ENCODE peak calls at places on chromosomes 1 and 21, in nine cellular contexts. R is K562, E is tibial nerve, J is A549, B is right lobe of liver, M is heart left ventricle, H is HCT116, U is IMR-90, T is ovary. Z is an unnamed sample.
A peak's percentile ranks its signal among the peaks of the same experiment; 100 is the strongest.

GRCh38 chr1:22184892-22185612 is 42.2 kb upstream of the WNT4 start:
- DNase-seq in R (no peak), E (no peak), J (peak; percentile 16), B (no peak), M (no peak), H (no peak), U (no peak), T (no peak), Z (no peak)

GRCh38 chr1:164673584-164674214 is 114.7 kb downstream of the PBX1 start:
- DNase-seq in R (peak; percentile 68), E (no peak), J (peak; percentile 61), B (no peak), M (no peak), H (no peak), U (no peak), T (no peak), Z (peak; percentile 90)

GRCh38 chr1:84782311-84782771 is 92.1 kb upstream of the SSX2IP start:
- DNase-seq in R (peak; percentile 87), E (peak; percentile 50), J (peak; percentile 72), B (peak; percentile 81), M (peak; percentile 51), H (peak; percentile 65), U (peak; percentile 17), T (peak; percentile 26), Z (peak; percentile 28)

GRCh38 chr1:64712049-64712448 is 32.8 kb upstream of the RAVER2 start:
- DNase-seq in R (no peak), E (no peak), J (no peak), B (no peak), M (no peak), H (no peak), U (no peak), T (no peak), Z (no peak)

GRCh38 chr1:215076312-215076711 is 6.2 kb upstream of the KCNK2 start:
- DNase-seq in R (peak; percentile 21), E (no peak), J (peak; percentile 60), B (no peak), M (no peak), H (peak; percentile 34), U (peak; percentile 62), T (no peak), Z (no peak)

GRCh38 chr1:175887981-175888428 is 144.6 kb upstream of the TNR start:
- DNase-seq in R (peak; percentile 74), E (peak; percentile 38), J (peak; percentile 61), B (peak; percentile 55), M (peak; percentile 50), H (peak; percentile 21), U (peak; percentile 36), T (peak; percentile 21), Z (no peak)

GRCh38 chr1:119227446-119227845 is 87.0 kb upstream of the WARS2 start:
- DNase-seq in R (peak; percentile 4), E (no peak), J (no peak), B (no peak), M (peak; percentile 10), H (no peak), U (no peak), T (no peak), Z (no peak)

GRCh38 chr1:229336345-229336744 is 6.5 kb downstream of the CCSAP start:
- DNase-seq in R (no peak), E (no peak), J (no peak), B (no peak), M (no peak), H (no peak), U (no peak), T (no peak), Z (no peak)

GRCh38 chr1:246160905-246161304 is 346.2 kb downstream of the SMYD3 start:
- DNase-seq in R (no peak), E (no peak), J (no peak), B (no peak), M (no peak), H (no peak), U (no peak), T (no peak), Z (no peak)

GRCh38 chr1:247113733-247114271 is 9.6 kb upstream of the ZNF669 start:
- DNase-seq in R (no peak), E (no peak), J (no peak), B (no peak), M (no peak), H (no peak), U (no peak), T (no peak), Z (no peak)

GRCh38 chr21:31347435-31348032 is 3.5 kb upstream of the TIAM1 start:
- DNase-seq in R (peak; percentile 43), E (no peak), J (peak; percentile 42), B (no peak), M (no peak), H (no peak), U (peak; percentile 50), T (no peak), Z (no peak)

GRCh38 chr21:25569711-25570110 is 37.6 kb downstream of the MRPL39 start:
- DNase-seq in R (no peak), E (no peak), J (no peak), B (no peak), M (no peak), H (no peak), U (no peak), T (no peak), Z (no peak)

GRCh38 chr1:228205526-228206436 is 2.1 kb upstream of the OBSCN start:
- DNase-seq in R (no peak), E (no peak), J (no peak), B (no peak), M (no peak), H (no peak), U (no peak), T (no peak), Z (no peak)

GRCh38 chr1:183048087-183049085 is 25.2 kb downstream of the LAMC1 start:
- DNase-seq in R (no peak), E (no peak), J (no peak), B (no peak), M (no peak), H (no peak), U (no peak), T (no peak), Z (no peak)

GRCh38 chr1:156707486-156708244 is 2.3 kb upstream of the CRABP2 start:
- DNase-seq in R (no peak), E (peak; percentile 41), J (no peak), B (no peak), M (no peak), H (no peak), U (peak; percentile 51), T (no peak), Z (no peak)

GRCh38 chr21:41836166-41837015 is 42.8 kb downstream of the PRDM15 start:
- DNase-seq in R (no peak), E (no peak), J (no peak), B (no peak), M (no peak), H (no peak), U (no peak), T (no peak), Z (no peak)

GRCh38 chr1:201385299-201385891 is 7.9 kb upstream of the TNNT2 start:
- DNase-seq in R (peak; percentile 72), E (peak; percentile 30), J (peak; percentile 61), B (peak; percentile 78), M (no peak), H (no peak), U (peak; percentile 19), T (no peak), Z (peak; percentile 69)

GRCh38 chr1:171913385-171913784 is 72.1 kb downstream of the DNM3 start:
- DNase-seq in R (no peak), E (peak; percentile 30), J (peak; percentile 87), B (no peak), M (peak; percentile 50), H (peak; percentile 59), U (no peak), T (no peak), Z (no peak)

GRCh38 chr1:180170569-180170968 is 15.9 kb downstream of the QSOX1 start:
- DNase-seq in R (no peak), E (no peak), J (no peak), B (no peak), M (no peak), H (no peak), U (no peak), T (no peak), Z (no peak)
- H3K4me1 ChIP-seq in R (peaks cover 10% of the 10 kb centered on the region), E (peaks cover 19% of the 10 kb centered on the region), J (peaks cover 19% of the 10 kb centered on the region), B (no peaks in the 10 kb centered on the region), M (peaks cover 12% of the 10 kb centered on the region), H (peaks cover 46% of the 10 kb centered on the region), U (peaks cover 43% of the 10 kb centered on the region), T (peaks cover 29% of the 10 kb centered on the region), Z (peaks cover 54% of the 10 kb centered on the region)

GRCh38 chr1:66492424-66492823 is 41.5 kb upstream of the SGIP1 start:
- DNase-seq in R (no peak), E (no peak), J (no peak), B (no peak), M (no peak), H (no peak), U (no peak), T (no peak), Z (no peak)
- H3K27ac ChIP-seq in R (no peak overlapping the region), E (no peak overlapping the region), J (no peak overlapping the region), B (no peak overlapping the region), M (no peak overlapping the region), H (no peak overlapping the region), U (no peak overlapping the region), T (no peak overlapping the region), Z (no peak overlapping the region)

DNA sequence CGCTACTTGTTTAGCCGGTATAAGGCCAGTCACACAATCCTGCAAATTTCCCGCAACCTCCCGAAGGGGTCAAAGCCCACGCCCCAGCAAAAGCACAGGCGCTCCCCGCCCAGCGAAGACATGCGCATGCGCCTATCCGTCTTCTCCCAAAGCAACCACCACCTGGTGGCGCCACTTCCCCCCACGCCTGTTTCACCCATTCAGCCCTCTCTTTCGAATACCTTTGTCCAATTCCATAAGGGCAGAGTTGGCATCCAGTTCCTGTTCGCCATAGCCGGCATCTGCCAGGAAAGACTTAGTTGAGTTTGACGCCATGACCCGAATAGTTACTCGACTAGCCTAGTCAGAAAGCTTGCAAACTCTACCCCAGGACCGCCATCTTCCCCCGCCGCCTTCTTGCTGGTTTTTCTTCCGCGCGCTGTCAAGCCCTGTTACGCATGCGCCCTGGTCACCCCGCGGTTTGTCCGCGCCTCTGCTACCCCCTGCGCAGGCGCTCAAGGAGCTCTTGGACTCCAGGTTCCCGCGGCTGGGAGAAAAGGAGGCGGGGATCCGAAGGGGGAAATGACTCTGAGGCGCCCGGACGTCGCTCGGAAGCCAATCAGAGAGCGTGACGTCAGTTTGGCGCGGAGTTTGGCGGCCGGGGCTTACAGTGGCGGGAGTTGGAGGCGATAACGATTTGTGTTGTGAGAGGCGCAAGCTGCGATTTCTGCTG is at the start of the genes DTL and INTS7:
- DNase-seq in R (peak; percentile 100), E (peak; percentile 98), J (peak; percentile 99), B (peak; percentile 99), M (peak; percentile 99), H (peak; percentile 98), U (peak; percentile 99), T (peak; percentile 98), Z (peak; percentile 98)
- TF ChIP-seq POLR2A in R (peak; percentile 99), E (no peak), J (peak; percentile 73), B (peak; percentile 80), M (no peak), H (peak; percentile 86), U (peak; percentile 82), T (peak; percentile 45), Z (no peak)

DNA sequence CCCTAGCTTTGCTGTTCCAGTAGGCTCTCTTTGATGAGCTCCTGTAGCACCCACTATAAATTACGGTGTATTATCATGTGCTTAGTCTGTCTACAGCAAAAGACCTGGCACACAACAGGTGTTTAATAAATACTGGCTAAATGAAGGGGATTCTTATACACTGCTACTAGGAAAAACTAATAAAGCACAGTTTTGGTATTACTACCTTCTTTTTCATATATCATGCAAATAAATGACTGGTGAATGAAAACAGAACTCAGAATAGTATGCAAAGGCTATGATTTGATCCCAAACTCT is 26.4 kb downstream of the WDR26 start:
- DNase-seq in R (no peak), E (no peak), J (no peak), B (no peak), M (no peak), H (no peak), U (no peak), T (no peak), Z (no peak)
- H3K4me1 ChIP-seq in R (no peaks in the 10 kb centered on the region), E (peaks cover 2% of the 10 kb centered on the region), J (peaks cover 28% of the 10 kb centered on the region), B (no peaks in the 10 kb centered on the region), M (no peaks in the 10 kb centered on the region), H (peaks cover 29% of the 10 kb centered on the region), U (peaks cover 5% of the 10 kb centered on the region), T (no peaks in the 10 kb centered on the region), Z (no peaks in the 10 kb centered on the region)